ENCODE peak calls at places on chromosomes 13 and 19, in six cellular contexts. T is mesendoderm, B is tibial nerve, L is cardiac muscle cell, J is upper lobe of left lung, X is right cardiac atrium. M is an unnamed sample. For H3K4me1, the result is how much of the 10 kb centered on the place peaks cover.

GRCh38 chr13:80516818-80517348 is 176.0 kb upstream of the SPRY2 start:
- DNase-seq in B (no peak), X (no peak), J (no peak), T (no peak), L (no peak), M (no peak)

GRCh38 chr13:91017669-91018053 is 329.8 kb upstream of the MIR17HG start:
- DNase-seq in L (peak), T (peak), B (no peak), X (peak), J (no peak), M (no peak)

GRCh38 chr19:46745521-46746280 is at the start of gene FKRP:
- DNase-seq in X (peak), L (no peak), T (no peak), B (no peak), J (no peak), M (no peak)

GRCh38 chr13:65926750-65927171 is 1303.4 kb downstream of the PCDH9 start:
- DNase-seq in L (peak), X (peak), B (no peak), T (peak), J (peak), M (no peak)

GRCh38 chr19:710767-711166 is 2.0 kb downstream of the PALM start:
- DNase-seq in T (no peak), J (no peak), X (peak), B (no peak), L (no peak), M (no peak)

GRCh38 chr19:38317104-38317612 is 1.4 kb upstream of the YIF1B start:
- DNase-seq in L (no peak), J (peak), B (no peak), T (no peak), X (peak), M (no peak)

GRCh38 chr19:39471756-39472536 is 8.7 kb upstream of the TIMM50 start:
- DNase-seq in J (no peak), T (no peak), L (no peak), X (no peak), B (no peak), M (no peak)

GRCh38 chr19:42596391-42597071 is 1.8 kb upstream of the CEACAM8 start:
- DNase-seq in J (peak), L (peak), B (no peak), X (peak), T (peak), M (no peak)

GRCh38 chr19:39405930-39406655 is 554 bp upstream of the ZFP36 start:
- DNase-seq in T (no peak), X (peak), J (peak), L (no peak), B (peak), M (no peak)

GRCh38 chr13:66805657-66806056 is 424.5 kb downstream of the PCDH9 start:
- DNase-seq in J (no peak), L (peak), B (peak), X (peak), T (no peak), M (no peak)

GRCh38 chr13:57353831-57354230 is 186.8 kb downstream of the PRR20E start:
- DNase-seq in J (no peak), T (no peak), L (no peak), X (no peak), B (no peak), M (no peak)

GRCh38 chr19:10544242-10544752 is 593 bp downstream of the ATG4D start:
- DNase-seq in B (no peak), T (peak), L (no peak), J (peak), X (peak), M (no peak)

GRCh38 chr13:99322297-99323103 is 15.3 kb upstream of the GPR183 start:
- DNase-seq in L (peak), T (peak), X (no peak), J (no peak), B (no peak), M (no peak)

GRCh38 chr13:98033277-98034247 is 80.1 kb downstream of the IPO5 start:
- DNase-seq in L (peak), J (no peak), T (peak), X (no peak), B (peak), M (no peak)

GRCh38 chr19:11528551-11529341 is at the start of gene ECSIT:
- DNase-seq in J (peak), T (peak), L (peak), B (peak), X (peak), M (peak)

GRCh38 chr19:29326351-29326750 is 113.4 kb upstream of the UQCRFS1 start:
- DNase-seq in T (peak), B (no peak), L (no peak), X (no peak), J (no peak), M (no peak)

GRCh38 chr19:1465191-1466016 is 13.6 kb downstream of the C19orf25 start:
- DNase-seq in X (peak), L (no peak), J (peak), T (peak), B (no peak), M (no peak)

GRCh38 chr13:75372517-75372916 is 109.5 kb downstream of the TBC1D4 start:
- DNase-seq in L (peak), B (peak), T (peak), J (no peak), X (no peak), M (no peak)

GRCh38 chr13:20441879-20442278 is 83.8 kb downstream of the CRYL1 start:
- DNase-seq in J (no peak), L (peak), B (no peak), T (peak), X (no peak), M (no peak)

GRCh38 chr13:20505405-20506366 is 20.0 kb downstream of the CRYL1 start:
- DNase-seq in J (no peak), B (no peak), X (no peak), L (no peak), T (no peak), M (no peak)

GRCh38 chr19:56538761-56539263 is at the start of gene ZFP28:
- DNase-seq in T (peak), B (peak), X (peak), J (peak), L (no peak), M (peak)

GRCh38 chr19:51799311-51799997 is 4.5 kb downstream of the FPR3 start:
- DNase-seq in X (peak), T (no peak), J (peak), L (peak), B (peak), M (peak)
- H3K27ac ChIP-seq in X (peak), T (no peak), J (peak), L (no peak), B (peak), M (peak)

DNA sequence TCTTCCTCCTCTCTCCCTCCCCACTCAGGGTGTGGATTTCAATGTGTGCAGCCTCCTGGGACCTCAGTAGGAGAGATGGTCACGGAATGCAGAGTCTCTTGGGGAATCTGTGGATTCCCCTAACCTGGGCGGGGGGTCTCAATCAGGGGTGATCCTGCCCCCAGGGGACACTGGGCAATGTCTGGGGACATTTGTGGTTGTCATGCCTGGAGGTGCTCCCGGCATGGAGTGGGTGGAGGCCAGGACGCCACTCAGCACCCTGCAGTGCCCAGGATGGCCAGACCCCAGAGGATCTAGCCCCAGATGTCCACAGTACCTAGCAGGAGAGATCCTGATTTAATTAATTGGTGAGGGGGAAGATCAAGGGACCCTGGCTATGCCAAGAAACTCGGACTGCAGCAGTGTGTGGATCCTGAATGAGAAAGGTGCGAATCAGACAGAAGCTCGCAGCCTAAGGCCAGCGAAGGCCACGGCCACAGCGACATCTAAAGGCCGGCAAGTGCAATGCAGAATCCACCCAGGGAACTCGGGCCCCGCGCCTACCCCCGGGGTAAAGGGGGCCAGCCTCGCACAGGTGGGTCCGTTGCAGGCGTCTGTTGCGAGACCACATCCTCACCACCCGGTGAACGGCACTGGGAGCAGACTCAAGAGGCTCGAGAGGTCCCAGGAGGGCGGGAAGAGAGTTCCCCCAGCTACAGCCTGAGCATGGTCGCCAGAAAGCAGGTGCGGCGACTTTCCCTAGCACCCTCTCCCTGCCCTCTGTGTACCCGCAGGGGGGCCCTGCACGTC is 88.8 kb downstream of the GNG7 start:
- DNase-seq in J (peak), T (peak), B (no peak), X (peak), L (peak), M (peak)
- H3K4me1 ChIP-seq in J (half or more), T (under half), B (under half), X (under half), L (under half), M (under half)

GRCh38 chr13:114235697-114236096 is 1.0 kb downstream of the CDC16 start:
- DNase-seq in T (no peak), J (no peak), L (no peak), X (peak), B (no peak), M (no peak)

GRCh38 chr13:114237415-114238112 is 2.9 kb downstream of the CDC16 start:
- DNase-seq in B (no peak), T (no peak), L (no peak), J (no peak), X (no peak), M (no peak)

GRCh38 chr13:114234645-114235421 is at the start of gene CDC16:
- DNase-seq in B (peak), X (peak), J (peak), L (peak), T (peak), M (peak)

GRCh38 chr13:114234266-114234644 is 442 bp upstream of the CDC16 start:
- DNase-seq in J (no peak), X (no peak), B (no peak), L (no peak), T (no peak), M (no peak)

GRCh38 chr13:114236224-114236623 is 1.5 kb downstream of the CDC16 start:
- DNase-seq in L (no peak), B (no peak), T (no peak), J (no peak), X (no peak), M (no peak)
- H3K4me3 ChIP-seq in L (peak), B (no peak), T (no peak), J (peak), X (peak), M (peak)

DNA sequence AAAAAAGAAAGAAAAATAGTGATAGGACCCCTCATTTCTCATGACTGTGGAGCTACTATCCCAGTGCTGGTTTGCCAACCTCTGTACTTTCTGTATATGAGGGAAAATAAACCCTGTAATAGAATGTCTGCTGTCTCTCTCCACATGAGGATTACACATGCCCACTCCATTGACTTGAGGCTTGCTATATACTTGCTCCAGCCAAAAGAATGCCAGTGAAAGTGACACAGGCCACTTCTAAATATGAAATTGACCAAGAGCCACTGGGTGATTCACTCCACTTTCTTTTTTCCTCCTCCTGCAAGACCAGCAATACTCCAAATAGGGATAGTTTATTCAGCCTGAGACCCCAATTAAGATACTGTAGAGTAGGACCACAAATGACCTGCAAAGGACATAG is 6.2 kb downstream of the THAP8 start:
- DNase-seq in X (no peak), T (no peak), L (no peak), B (no peak), J (no peak), M (no peak)
- H3K27ac ChIP-seq in X (no peak), T (no peak), L (no peak), B (peak), J (no peak), M (no peak)

GRCh38 chr19:49086296-49086695 is 1.0 kb downstream of the SNRNP70 start:
- DNase-seq in T (no peak), X (no peak), L (no peak), B (no peak), J (no peak), M (no peak)

GRCh38 chr19:49085020-49085867 is at the start of gene SNRNP70:
- DNase-seq in L (peak), B (peak), X (peak), T (peak), J (peak), M (peak)

GRCh38 chr19:49085868-49086232 is 599 bp downstream of the SNRNP70 start:
- DNase-seq in X (no peak), T (peak), L (no peak), B (no peak), J (no peak), M (no peak)

GRCh38 chr19:49081273-49081672 is 4.0 kb upstream of the SNRNP70 start:
- DNase-seq in L (no peak), J (no peak), X (no peak), B (no peak), T (no peak), M (no peak)

DNA sequence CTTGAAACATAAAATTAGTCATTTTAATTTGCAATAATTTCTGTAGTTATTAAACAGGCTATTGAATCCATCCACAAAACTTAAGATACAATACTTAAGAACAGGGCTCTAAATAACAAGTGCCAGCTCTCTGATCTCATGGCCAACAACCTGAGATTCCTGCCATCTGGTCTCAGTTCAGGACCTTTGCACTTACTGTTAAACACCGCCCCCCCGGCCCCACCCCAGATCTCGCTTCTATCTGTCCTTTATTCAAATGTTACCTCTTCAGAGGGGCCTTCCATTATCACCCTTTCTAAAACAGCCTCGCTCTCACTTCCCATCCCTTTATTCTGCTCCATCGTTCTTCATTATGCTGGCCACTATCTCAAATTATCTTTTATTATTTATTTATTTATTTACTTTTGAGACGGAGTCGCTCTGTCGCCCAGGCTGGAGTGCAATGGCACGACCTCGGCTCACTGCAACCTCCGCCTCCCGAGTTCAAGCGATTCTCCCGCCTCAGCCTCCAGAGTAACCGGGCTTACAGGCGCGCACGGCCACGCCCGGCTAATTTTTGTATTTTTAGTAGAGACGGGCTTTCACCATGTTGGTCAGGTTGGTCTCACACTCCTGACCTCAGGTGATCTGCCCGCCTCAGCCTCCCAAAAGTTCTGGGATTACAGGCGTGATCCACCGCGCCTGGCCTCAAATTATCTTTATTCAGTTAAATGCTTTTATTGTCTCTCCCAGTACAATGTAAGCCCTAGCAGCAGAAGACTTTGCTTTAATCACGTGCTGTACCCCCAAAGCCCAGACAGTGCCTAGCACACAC is 838 bp upstream of the SNRNP70 start:
- DNase-seq in L (no peak), B (peak), T (no peak), J (no peak), X (peak), M (no peak)
- H3K4me1 ChIP-seq in L (under half), B (under half), T (under half), J (under half), X (under half), M (under half)

DNA sequence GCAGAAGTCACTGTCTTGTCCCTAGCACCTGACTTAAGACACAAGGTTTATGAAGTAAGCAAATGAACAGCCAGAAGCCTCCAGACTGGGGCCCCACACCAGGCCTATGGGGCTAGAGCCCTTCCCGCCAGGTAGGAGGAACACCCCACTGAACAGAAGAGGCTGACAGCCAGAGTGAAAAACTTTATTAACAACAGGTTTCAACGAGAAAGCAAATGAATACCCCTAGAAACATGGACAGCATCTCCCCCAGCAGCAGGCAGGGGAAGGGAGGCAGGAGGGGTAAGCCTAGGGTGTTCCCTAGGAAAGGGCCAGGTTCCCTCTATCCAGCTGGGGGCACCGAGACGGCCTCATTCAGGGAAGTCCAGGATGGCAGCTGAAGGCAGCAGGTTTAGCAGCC is 1.3 kb downstream of the WDR83 start:
- DNase-seq in X (no peak), T (no peak), J (no peak), B (no peak), L (no peak), M (no peak)
- H3K4me3 ChIP-seq in X (no peak), T (no peak), J (peak), B (no peak), L (peak), M (no peak)

GRCh38 chr19:18123819-18124218 is 26.2 kb downstream of the MAST3 start:
- DNase-seq in J (no peak), X (no peak), B (no peak), L (no peak), T (no peak), M (no peak)

GRCh38 chr19:18122860-18123795 is 25.6 kb downstream of the MAST3 start:
- DNase-seq in X (peak), B (no peak), T (no peak), L (no peak), J (no peak), M (no peak)

GRCh38 chr19:18120127-18120526 is 22.5 kb downstream of the MAST3 start:
- DNase-seq in L (no peak), J (no peak), B (no peak), X (no peak), T (no peak), M (no peak)

GRCh38 chr19:18121166-18121565 is 23.6 kb downstream of the MAST3 start:
- DNase-seq in J (no peak), X (no peak), L (no peak), B (no peak), T (no peak), M (no peak)

GRCh38 chr19:18122424-18122823 is 24.8 kb downstream of the MAST3 start:
- DNase-seq in X (no peak), T (no peak), L (no peak), B (no peak), J (no peak), M (no peak)
- H3K27ac ChIP-seq in X (no peak), T (no peak), L (no peak), B (no peak), J (no peak), M (no peak)